ENCODE peak calls at places on chromosomes 5 and 9, in eight cellular contexts. G, F, B, H, X, C, Z and Q are unnamed samples.
A peak's percentile ranks its signal among the peaks of the same experiment; 100 is the strongest.

GRCh38 chr5:14665949-14666741 is 1.6 kb downstream of the OTULIN start:
- DNase-seq in Z (no peak), C (no peak), B (peak; percentile 50), H (peak; percentile 47), X (no peak), G (peak; percentile 20), F (peak; percentile 15), Q (peak; percentile 49)

GRCh38 chr5:102678267-102679058 is 76.6 kb upstream of the PAM start:
- DNase-seq in G (peak; percentile 40), H (peak; percentile 93), F (no peak), X (peak; percentile 68), B (no peak), C (no peak), Z (no peak), Q (no peak)

GRCh38 chr9:15142903-15143534 is 164.0 kb downstream of the TTC39B start:
- DNase-seq in C (no peak), H (peak; percentile 65), B (no peak), G (peak; percentile 75), Z (no peak), X (peak; percentile 73), F (peak; percentile 72), Q (peak; percentile 70)

GRCh38 chr5:34914671-34915138 is 599 bp downstream of the RAD1 start:
- DNase-seq in X (peak; percentile 39), H (peak; percentile 24), G (peak; percentile 32), Z (peak; percentile 31), B (peak; percentile 53), C (peak; percentile 88), F (no peak), Q (peak; percentile 31)

GRCh38 chr9:99085949-99086948 is 18.7 kb upstream of the TGFBR1 start:
- DNase-seq in C (no peak), H (no peak), B (no peak), G (peak; percentile 26), Z (peak; percentile 53), X (peak; percentile 75), F (peak; percentile 7), Q (no peak)

GRCh38 chr5:125228358-125228757 is 481.9 kb upstream of the ZNF608 start:
- DNase-seq in H (no peak), F (peak; percentile 14), B (no peak), C (no peak), G (no peak), Z (no peak), X (no peak), Q (no peak)

GRCh38 chr5:59007460-59008063 is 424.7 kb downstream of the RAB3C start:
- DNase-seq in G (peak; percentile 66), C (no peak), H (peak; percentile 55), F (peak; percentile 27), X (peak; percentile 61), B (no peak), Z (no peak), Q (no peak)

GRCh38 chr5:31280210-31280609 is 86.7 kb downstream of the CDH6 start:
- DNase-seq in H (no peak), Z (no peak), X (peak; percentile 30), F (no peak), G (no peak), B (no peak), C (no peak), Q (peak; percentile 4)

GRCh38 chr5:181149355-181149754 is 2.0 kb downstream of the OR2V2 start:
- DNase-seq in B (no peak), Z (no peak), G (no peak), X (no peak), F (no peak), H (peak; percentile 82), C (no peak), Q (no peak)

GRCh38 chr9:87656485-87656884 is 69.4 kb upstream of the CTSL start:
- DNase-seq in H (no peak), C (peak; percentile 63), Z (no peak), B (no peak), F (peak; percentile 67), G (peak; percentile 64), X (peak; percentile 59), Q (no peak)

GRCh38 chr9:87659534-87660419 is 66.1 kb upstream of the CTSL start:
- DNase-seq in X (no peak), H (no peak), F (no peak), B (no peak), Z (no peak), G (no peak), C (peak; percentile 79), Q (no peak)

GRCh38 chr9:87657893-87658292 is 68.0 kb upstream of the CTSL start:
- DNase-seq in G (no peak), Z (no peak), B (no peak), H (no peak), F (no peak), X (no peak), C (peak; percentile 79), Q (no peak)

GRCh38 chr9:87657190-87657589 is 68.7 kb upstream of the CTSL start:
- DNase-seq in B (no peak), X (no peak), H (no peak), Z (peak; percentile 61), C (peak; percentile 76), F (peak; percentile 57), G (no peak), Q (no peak)

GRCh38 chr9:87655731-87656130 is 70.2 kb upstream of the CTSL start:
- DNase-seq in H (no peak), X (no peak), G (no peak), B (no peak), F (no peak), Z (no peak), C (peak; percentile 36), Q (no peak)
- H3K4me3 ChIP-seq in H (no peak overlapping the region), X (no peak overlapping the region), G (no peak overlapping the region), B (no peak overlapping the region), F (no peak overlapping the region), Z (no peak overlapping the region), C (no peak overlapping the region), Q (no peak overlapping the region)

DNA sequence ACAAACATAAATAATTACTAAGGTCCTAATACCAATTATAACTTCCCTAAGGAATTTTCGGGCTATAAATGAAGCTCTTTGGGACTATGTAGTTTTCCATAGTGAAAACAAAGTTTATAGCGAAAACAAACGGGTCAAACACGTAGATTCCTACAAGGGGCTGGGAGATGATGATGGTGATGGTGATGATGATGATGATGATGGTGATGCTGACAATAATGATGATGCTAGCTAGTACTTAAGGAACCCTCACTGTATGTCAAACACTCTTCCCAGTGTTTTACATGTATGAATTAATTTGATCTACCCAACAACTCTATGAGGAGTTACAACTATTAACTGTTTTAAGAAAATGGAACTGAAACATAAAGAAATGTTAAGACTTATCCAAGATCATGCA is 63.7 kb upstream of the PIK3R1 start:
- DNase-seq in Z (no peak), C (no peak), F (no peak), B (no peak), X (no peak), H (no peak), G (no peak), Q (no peak)
- H3K4me3 ChIP-seq in Z (no peak overlapping the region), C (no peak overlapping the region), F (no peak overlapping the region), B (no peak overlapping the region), X (no peak overlapping the region), H (no peak overlapping the region), G (no peak overlapping the region), Q (no peak overlapping the region)

DNA sequence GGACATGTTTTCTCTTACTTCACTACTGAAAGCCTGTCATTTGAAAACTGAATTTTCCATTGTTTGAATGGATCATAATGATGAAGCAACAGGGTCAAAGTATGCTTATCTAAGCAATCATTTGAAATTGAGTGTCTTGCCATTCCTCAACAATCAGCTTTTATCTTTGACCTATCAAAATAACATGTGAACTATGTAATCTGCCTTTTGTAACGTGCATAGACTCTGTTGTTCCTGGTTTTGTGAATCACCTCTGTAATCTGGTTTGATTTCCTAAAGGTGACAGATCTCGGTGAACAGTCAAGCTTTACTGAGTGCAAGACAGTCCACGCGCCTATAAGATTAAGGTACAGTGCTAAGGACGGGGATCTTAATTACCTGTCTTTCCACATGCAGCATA is 3.3 kb downstream of the MEF2C start:
- DNase-seq in B (no peak), H (peak; percentile 43), G (no peak), F (peak; percentile 71), C (no peak), Z (no peak), X (peak; percentile 37), Q (no peak)
- H3K4me3 ChIP-seq in B (no peak overlapping the region), H (peak overlapping the region; percentile 85), G (no peak overlapping the region), F (peak overlapping the region; percentile 27), C (no peak overlapping the region), Z (peak overlapping the region; percentile 73), X (peak overlapping the region; percentile 43), Q (no peak overlapping the region)

GRCh38 chr5:178115136-178115834 is 2.0 kb downstream of the N4BP3 start:
- DNase-seq in B (no peak), F (no peak), G (no peak), Z (no peak), H (no peak), C (no peak), X (no peak), Q (no peak)

GRCh38 chr5:178114325-178115135 is 1.2 kb downstream of the N4BP3 start:
- DNase-seq in C (peak; percentile 89), G (no peak), Z (no peak), H (no peak), B (peak; percentile 54), X (no peak), F (no peak), Q (no peak)

GRCh38 chr5:178117911-178118310 is 4.6 kb downstream of the N4BP3 start:
- DNase-seq in Z (no peak), G (no peak), C (no peak), F (no peak), X (no peak), B (no peak), H (no peak), Q (no peak)

GRCh38 chr5:178116406-178116885 is 3.1 kb downstream of the N4BP3 start:
- DNase-seq in X (no peak), F (peak; percentile 17), C (no peak), Z (no peak), H (no peak), G (no peak), B (no peak), Q (no peak)

DNA sequence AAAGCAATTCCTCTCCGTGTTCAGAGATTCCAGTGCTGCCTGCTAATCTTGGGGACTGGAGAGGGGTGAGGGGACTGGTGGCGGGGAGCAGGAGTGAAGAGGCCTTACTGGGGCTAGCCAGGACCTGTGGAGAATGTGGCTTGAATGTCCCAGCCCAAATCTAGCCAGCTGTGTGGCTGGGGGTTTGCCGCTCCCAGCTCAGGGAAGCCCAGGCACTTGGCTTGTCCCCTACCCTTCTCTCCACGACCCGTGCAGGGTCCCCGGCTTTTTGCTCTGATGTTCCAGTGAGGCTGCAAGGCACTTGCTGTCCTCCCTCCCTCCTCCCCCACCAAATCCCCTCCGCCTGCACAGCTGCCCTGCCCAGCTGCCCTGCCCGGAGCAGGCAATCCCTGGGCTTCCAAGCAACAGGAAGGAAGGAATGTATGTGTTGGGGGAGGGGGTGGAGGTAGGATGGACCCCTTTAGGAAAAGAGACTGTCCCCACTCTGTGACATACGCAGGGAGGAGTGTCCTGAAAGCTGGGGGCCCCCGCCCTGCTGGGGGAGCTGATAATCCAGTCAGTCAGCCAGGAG is 2.6 kb downstream of the N4BP3 start:
- DNase-seq in G (no peak), C (no peak), F (no peak), B (no peak), H (no peak), Z (no peak), X (no peak), Q (no peak)
- H3K4me3 ChIP-seq in G (no peak overlapping the region), C (no peak overlapping the region), F (peak overlapping the region; percentile 94), B (no peak overlapping the region), H (no peak overlapping the region), Z (no peak overlapping the region), X (no peak overlapping the region), Q (no peak overlapping the region)

GRCh38 chr5:146448783-146449519 is 1.8 kb downstream of the TCERG1 start:
- DNase-seq in C (no peak), X (no peak), B (no peak), Z (no peak), F (no peak), H (no peak), G (no peak), Q (no peak)
- H3K4me3 ChIP-seq in C (no peak overlapping the region), X (peak overlapping the region; percentile 92), B (peak overlapping the region; percentile 81), Z (peak overlapping the region; percentile 97), F (no peak overlapping the region), H (peak overlapping the region; percentile 77), G (peak overlapping the region; percentile 95), Q (peak overlapping the region; percentile 59)